ENCODE peak calls at places on chromosomes 4 and X, in eight cellular contexts. One of them, this sample, is unnamed.

GRCh38 chrX:136146614-136147319 is 566 bp upstream of the FHL1 start:
- DNase-seq in CD4-positive, alpha-beta T cell: no peak
- DNase-seq in effector CD8-positive, alpha-beta T cell: peak
- DNase-seq in T-helper 1 cell: no peak
- DNase-seq in mucosa of gallbladder: no peak
- DNase-seq in stimulated activated CD4-positive, alpha-beta T cell treated with anti-CD3 and anti-CD28 coated beads, Interleukin-12 subunit alpha, Interleukin-12 subunit beta, amount 100 ng/mL, for 24 hours: no peak
- DNase-seq in activated B cell treated with CpG ODN at 0.5 μM for 24 hours: peak
- DNase-seq in left colon: no peak
- DNase-seq in this sample: peak

GRCh38 chr4:107734120-107734519 is 14.1 kb upstream of the PAPSS1 start:
- DNase-seq in stimulated activated CD4-positive, alpha-beta T cell treated with anti-CD3 and anti-CD28 coated beads, Interleukin-12 subunit alpha, Interleukin-12 subunit beta, amount 100 ng/mL, for 24 hours: no peak
- DNase-seq in T-helper 1 cell: no peak
- DNase-seq in mucosa of gallbladder: no peak
- DNase-seq in CD4-positive, alpha-beta T cell: no peak
- DNase-seq in activated B cell treated with CpG ODN at 0.5 μM for 24 hours: no peak
- DNase-seq in left colon: no peak
- DNase-seq in effector CD8-positive, alpha-beta T cell: no peak
- DNase-seq in this sample: no peak

GRCh38 chrX:101051549-101052302 is at the start of gene TRMT2B:
- DNase-seq in mucosa of gallbladder: peak
- DNase-seq in effector CD8-positive, alpha-beta T cell: peak
- DNase-seq in activated B cell treated with CpG ODN at 0.5 μM for 24 hours: peak
- DNase-seq in stimulated activated CD4-positive, alpha-beta T cell treated with anti-CD3 and anti-CD28 coated beads, Interleukin-12 subunit alpha, Interleukin-12 subunit beta, amount 100 ng/mL, for 24 hours: peak
- DNase-seq in T-helper 1 cell: peak
- DNase-seq in left colon: peak
- DNase-seq in CD4-positive, alpha-beta T cell: peak
- DNase-seq in this sample: peak

GRCh38 chr4:93066746-93067145 is 761.8 kb upstream of the ATOH1 start:
- DNase-seq in CD4-positive, alpha-beta T cell: no peak
- DNase-seq in stimulated activated CD4-positive, alpha-beta T cell treated with anti-CD3 and anti-CD28 coated beads, Interleukin-12 subunit alpha, Interleukin-12 subunit beta, amount 100 ng/mL, for 24 hours: no peak
- DNase-seq in T-helper 1 cell: no peak
- DNase-seq in effector CD8-positive, alpha-beta T cell: no peak
- DNase-seq in mucosa of gallbladder: no peak
- DNase-seq in activated B cell treated with CpG ODN at 0.5 μM for 24 hours: no peak
- DNase-seq in left colon: no peak
- DNase-seq in this sample: no peak

GRCh38 chrX:154014429-154015380 is 5.0 kb downstream of the IRAK1 start:
- DNase-seq in CD4-positive, alpha-beta T cell: no peak
- DNase-seq in left colon: no peak
- DNase-seq in mucosa of gallbladder: no peak
- DNase-seq in effector CD8-positive, alpha-beta T cell: no peak
- DNase-seq in stimulated activated CD4-positive, alpha-beta T cell treated with anti-CD3 and anti-CD28 coated beads, Interleukin-12 subunit alpha, Interleukin-12 subunit beta, amount 100 ng/mL, for 24 hours: no peak
- DNase-seq in activated B cell treated with CpG ODN at 0.5 μM for 24 hours: no peak
- DNase-seq in T-helper 1 cell: no peak
- DNase-seq in this sample: no peak

GRCh38 chr4:148795156-148795864 is 353.1 kb upstream of the NR3C2 start:
- DNase-seq in left colon: no peak
- DNase-seq in effector CD8-positive, alpha-beta T cell: no peak
- DNase-seq in CD4-positive, alpha-beta T cell: no peak
- DNase-seq in activated B cell treated with CpG ODN at 0.5 μM for 24 hours: no peak
- DNase-seq in stimulated activated CD4-positive, alpha-beta T cell treated with anti-CD3 and anti-CD28 coated beads, Interleukin-12 subunit alpha, Interleukin-12 subunit beta, amount 100 ng/mL, for 24 hours: no peak
- DNase-seq in mucosa of gallbladder: peak
- DNase-seq in T-helper 1 cell: no peak
- DNase-seq in this sample: no peak

GRCh38 chrX:68982476-68982875 is 153.7 kb downstream of the EFNB1 start:
- DNase-seq in mucosa of gallbladder: no peak
- DNase-seq in left colon: no peak
- DNase-seq in CD4-positive, alpha-beta T cell: no peak
- DNase-seq in T-helper 1 cell: no peak
- DNase-seq in stimulated activated CD4-positive, alpha-beta T cell treated with anti-CD3 and anti-CD28 coated beads, Interleukin-12 subunit alpha, Interleukin-12 subunit beta, amount 100 ng/mL, for 24 hours: no peak
- DNase-seq in effector CD8-positive, alpha-beta T cell: no peak
- DNase-seq in activated B cell treated with CpG ODN at 0.5 μM for 24 hours: no peak
- DNase-seq in this sample: no peak

GRCh38 chrX:123222920-123223319 is 38.8 kb downstream of the GRIA3 start:
- DNase-seq in stimulated activated CD4-positive, alpha-beta T cell treated with anti-CD3 and anti-CD28 coated beads, Interleukin-12 subunit alpha, Interleukin-12 subunit beta, amount 100 ng/mL, for 24 hours: no peak
- DNase-seq in T-helper 1 cell: no peak
- DNase-seq in left colon: no peak
- DNase-seq in CD4-positive, alpha-beta T cell: no peak
- DNase-seq in activated B cell treated with CpG ODN at 0.5 μM for 24 hours: no peak
- DNase-seq in mucosa of gallbladder: no peak
- DNase-seq in effector CD8-positive, alpha-beta T cell: no peak
- DNase-seq in this sample: no peak

GRCh38 chr4:172104534-172104933 is 291.3 kb downstream of the GALNTL6 start:
- DNase-seq in CD4-positive, alpha-beta T cell: no peak
- DNase-seq in activated B cell treated with CpG ODN at 0.5 μM for 24 hours: no peak
- DNase-seq in mucosa of gallbladder: no peak
- DNase-seq in effector CD8-positive, alpha-beta T cell: no peak
- DNase-seq in stimulated activated CD4-positive, alpha-beta T cell treated with anti-CD3 and anti-CD28 coated beads, Interleukin-12 subunit alpha, Interleukin-12 subunit beta, amount 100 ng/mL, for 24 hours: no peak
- DNase-seq in T-helper 1 cell: no peak
- DNase-seq in left colon: no peak
- DNase-seq in this sample: no peak

GRCh38 chr4:90960840-90961239 is 833.6 kb downstream of the CCSER1 start:
- DNase-seq in left colon: no peak
- DNase-seq in activated B cell treated with CpG ODN at 0.5 μM for 24 hours: no peak
- DNase-seq in CD4-positive, alpha-beta T cell: no peak
- DNase-seq in effector CD8-positive, alpha-beta T cell: no peak
- DNase-seq in stimulated activated CD4-positive, alpha-beta T cell treated with anti-CD3 and anti-CD28 coated beads, Interleukin-12 subunit alpha, Interleukin-12 subunit beta, amount 100 ng/mL, for 24 hours: no peak
- DNase-seq in T-helper 1 cell: no peak
- DNase-seq in mucosa of gallbladder: no peak
- DNase-seq in this sample: no peak

GRCh38 chrX:34437586-34437985 is 219.5 kb downstream of the TMEM47 start:
- DNase-seq in CD4-positive, alpha-beta T cell: no peak
- DNase-seq in left colon: peak
- DNase-seq in mucosa of gallbladder: peak
- DNase-seq in stimulated activated CD4-positive, alpha-beta T cell treated with anti-CD3 and anti-CD28 coated beads, Interleukin-12 subunit alpha, Interleukin-12 subunit beta, amount 100 ng/mL, for 24 hours: no peak
- DNase-seq in T-helper 1 cell: no peak
- DNase-seq in activated B cell treated with CpG ODN at 0.5 μM for 24 hours: no peak
- DNase-seq in effector CD8-positive, alpha-beta T cell: no peak
- DNase-seq in this sample: no peak

GRCh38 chr4:99383381-99383780 is 30.8 kb upstream of the ADH1C start:
- DNase-seq in activated B cell treated with CpG ODN at 0.5 μM for 24 hours: no peak
- DNase-seq in CD4-positive, alpha-beta T cell: no peak
- DNase-seq in T-helper 1 cell: no peak
- DNase-seq in effector CD8-positive, alpha-beta T cell: no peak
- DNase-seq in stimulated activated CD4-positive, alpha-beta T cell treated with anti-CD3 and anti-CD28 coated beads, Interleukin-12 subunit alpha, Interleukin-12 subunit beta, amount 100 ng/mL, for 24 hours: no peak
- DNase-seq in mucosa of gallbladder: no peak
- DNase-seq in left colon: no peak
- DNase-seq in this sample: no peak

GRCh38 chr4:140289486-140289885 is 84.0 kb upstream of the SCOC start:
- DNase-seq in CD4-positive, alpha-beta T cell: no peak
- DNase-seq in effector CD8-positive, alpha-beta T cell: no peak
- DNase-seq in left colon: no peak
- DNase-seq in T-helper 1 cell: no peak
- DNase-seq in mucosa of gallbladder: no peak
- DNase-seq in stimulated activated CD4-positive, alpha-beta T cell treated with anti-CD3 and anti-CD28 coated beads, Interleukin-12 subunit alpha, Interleukin-12 subunit beta, amount 100 ng/mL, for 24 hours: no peak
- DNase-seq in activated B cell treated with CpG ODN at 0.5 μM for 24 hours: no peak
- DNase-seq in this sample: no peak

GRCh38 chr4:85368932-85369331 is 106.0 kb upstream of the ARHGAP24 start:
- DNase-seq in left colon: no peak
- DNase-seq in T-helper 1 cell: no peak
- DNase-seq in CD4-positive, alpha-beta T cell: no peak
- DNase-seq in stimulated activated CD4-positive, alpha-beta T cell treated with anti-CD3 and anti-CD28 coated beads, Interleukin-12 subunit alpha, Interleukin-12 subunit beta, amount 100 ng/mL, for 24 hours: no peak
- DNase-seq in mucosa of gallbladder: no peak
- DNase-seq in activated B cell treated with CpG ODN at 0.5 μM for 24 hours: no peak
- DNase-seq in effector CD8-positive, alpha-beta T cell: no peak
- DNase-seq in this sample: no peak

GRCh38 chrX:111100191-111100590 is 4.2 kb downstream of the PAK3 start:
- DNase-seq in stimulated activated CD4-positive, alpha-beta T cell treated with anti-CD3 and anti-CD28 coated beads, Interleukin-12 subunit alpha, Interleukin-12 subunit beta, amount 100 ng/mL, for 24 hours: no peak
- DNase-seq in activated B cell treated with CpG ODN at 0.5 μM for 24 hours: no peak
- DNase-seq in T-helper 1 cell: no peak
- DNase-seq in effector CD8-positive, alpha-beta T cell: no peak
- DNase-seq in CD4-positive, alpha-beta T cell: no peak
- DNase-seq in mucosa of gallbladder: no peak
- DNase-seq in left colon: no peak
- DNase-seq in this sample: peak

GRCh38 chr4:180811556-180811955 is 1431.6 kb upstream of the TENM3 start:
- DNase-seq in stimulated activated CD4-positive, alpha-beta T cell treated with anti-CD3 and anti-CD28 coated beads, Interleukin-12 subunit alpha, Interleukin-12 subunit beta, amount 100 ng/mL, for 24 hours: no peak
- DNase-seq in activated B cell treated with CpG ODN at 0.5 μM for 24 hours: no peak
- DNase-seq in T-helper 1 cell: no peak
- DNase-seq in CD4-positive, alpha-beta T cell: no peak
- DNase-seq in left colon: no peak
- DNase-seq in mucosa of gallbladder: no peak
- DNase-seq in effector CD8-positive, alpha-beta T cell: no peak
- DNase-seq in this sample: no peak

GRCh38 chrX:55742649-55743048 is 25.1 kb downstream of the RRAGB start:
- DNase-seq in stimulated activated CD4-positive, alpha-beta T cell treated with anti-CD3 and anti-CD28 coated beads, Interleukin-12 subunit alpha, Interleukin-12 subunit beta, amount 100 ng/mL, for 24 hours: no peak
- DNase-seq in CD4-positive, alpha-beta T cell: no peak
- DNase-seq in mucosa of gallbladder: no peak
- DNase-seq in left colon: no peak
- DNase-seq in T-helper 1 cell: no peak
- DNase-seq in activated B cell treated with CpG ODN at 0.5 μM for 24 hours: no peak
- DNase-seq in effector CD8-positive, alpha-beta T cell: no peak
- DNase-seq in this sample: no peak

GRCh38 chr4:166045457-166045856 is 172.4 kb downstream of the TLL1 start:
- DNase-seq in T-helper 1 cell: no peak
- DNase-seq in left colon: no peak
- DNase-seq in activated B cell treated with CpG ODN at 0.5 μM for 24 hours: no peak
- DNase-seq in CD4-positive, alpha-beta T cell: no peak
- DNase-seq in mucosa of gallbladder: no peak
- DNase-seq in effector CD8-positive, alpha-beta T cell: no peak
- DNase-seq in stimulated activated CD4-positive, alpha-beta T cell treated with anti-CD3 and anti-CD28 coated beads, Interleukin-12 subunit alpha, Interleukin-12 subunit beta, amount 100 ng/mL, for 24 hours: no peak
- DNase-seq in this sample: no peak

GRCh38 chrX:15998350-15998749 is 125.0 kb upstream of the GRPR start:
- DNase-seq in T-helper 1 cell: no peak
- DNase-seq in activated B cell treated with CpG ODN at 0.5 μM for 24 hours: no peak
- DNase-seq in stimulated activated CD4-positive, alpha-beta T cell treated with anti-CD3 and anti-CD28 coated beads, Interleukin-12 subunit alpha, Interleukin-12 subunit beta, amount 100 ng/mL, for 24 hours: no peak
- DNase-seq in CD4-positive, alpha-beta T cell: no peak
- DNase-seq in left colon: no peak
- DNase-seq in mucosa of gallbladder: no peak
- DNase-seq in effector CD8-positive, alpha-beta T cell: no peak
- DNase-seq in this sample: no peak

GRCh38 chrX:134544614-134545255 is 84.8 kb downstream of the HPRT1 start:
- DNase-seq in stimulated activated CD4-positive, alpha-beta T cell treated with anti-CD3 and anti-CD28 coated beads, Interleukin-12 subunit alpha, Interleukin-12 subunit beta, amount 100 ng/mL, for 24 hours: no peak
- DNase-seq in T-helper 1 cell: no peak
- DNase-seq in activated B cell treated with CpG ODN at 0.5 μM for 24 hours: no peak
- DNase-seq in CD4-positive, alpha-beta T cell: no peak
- DNase-seq in left colon: peak
- DNase-seq in mucosa of gallbladder: no peak
- DNase-seq in effector CD8-positive, alpha-beta T cell: no peak
- DNase-seq in this sample: no peak

GRCh38 chrX:154082396-154083133 is 15.0 kb downstream of the MECP2 start:
- DNase-seq in activated B cell treated with CpG ODN at 0.5 μM for 24 hours: no peak
- DNase-seq in mucosa of gallbladder: no peak
- DNase-seq in CD4-positive, alpha-beta T cell: no peak
- DNase-seq in stimulated activated CD4-positive, alpha-beta T cell treated with anti-CD3 and anti-CD28 coated beads, Interleukin-12 subunit alpha, Interleukin-12 subunit beta, amount 100 ng/mL, for 24 hours: no peak
- DNase-seq in T-helper 1 cell: no peak
- DNase-seq in left colon: no peak
- DNase-seq in effector CD8-positive, alpha-beta T cell: no peak
- DNase-seq in this sample: no peak

GRCh38 chrX:9327086-9327746 is 137.6 kb upstream of the TBL1X start:
- DNase-seq in effector CD8-positive, alpha-beta T cell: no peak
- DNase-seq in mucosa of gallbladder: no peak
- DNase-seq in CD4-positive, alpha-beta T cell: no peak
- DNase-seq in T-helper 1 cell: no peak
- DNase-seq in activated B cell treated with CpG ODN at 0.5 μM for 24 hours: no peak
- DNase-seq in stimulated activated CD4-positive, alpha-beta T cell treated with anti-CD3 and anti-CD28 coated beads, Interleukin-12 subunit alpha, Interleukin-12 subunit beta, amount 100 ng/mL, for 24 hours: no peak
- DNase-seq in left colon: no peak
- DNase-seq in this sample: no peak

GRCh38 chrX:136453771-136454170 is 34.0 kb upstream of the BRS3 start:
- DNase-seq in T-helper 1 cell: no peak
- DNase-seq in activated B cell treated with CpG ODN at 0.5 μM for 24 hours: no peak
- DNase-seq in effector CD8-positive, alpha-beta T cell: no peak
- DNase-seq in left colon: no peak
- DNase-seq in mucosa of gallbladder: no peak
- DNase-seq in CD4-positive, alpha-beta T cell: no peak
- DNase-seq in stimulated activated CD4-positive, alpha-beta T cell treated with anti-CD3 and anti-CD28 coated beads, Interleukin-12 subunit alpha, Interleukin-12 subunit beta, amount 100 ng/mL, for 24 hours: no peak
- DNase-seq in this sample: no peak

This sample was measured in GM12892.